ENCODE peak calls at places on chromosomes 4 and X, in seven cellular contexts. R, E, B, L, W, F and O are unnamed samples.

GRCh38 chr4:21949073-21949457 is 493 bp upstream of the KCNIP4 start:
- DNase-seq in B (no peak), W (peak), R (no peak), L (no peak), F (peak), E (peak), O (no peak)

GRCh38 chrX:153885968-153886903 is at the start of gene L1CAM:
- DNase-seq in F (no peak), W (no peak), E (no peak), L (no peak), B (no peak), R (no peak), O (no peak)

GRCh38 chr4:154189346-154189745 is 302.3 kb downstream of the DCHS2 start:
- DNase-seq in W (no peak), R (no peak), B (no peak), F (no peak), E (no peak), L (no peak), O (no peak)

GRCh38 chr4:105709081-105709450 is 482 bp downstream of the GSTCD start:
- DNase-seq in R (no peak), E (peak), B (peak), W (peak), L (peak), F (peak), O (no peak)

GRCh38 chr4:72558655-72559054 is 10.4 kb downstream of the ADAMTS3 start:
- DNase-seq in L (no peak), F (no peak), B (no peak), W (no peak), R (no peak), E (no peak), O (no peak)

GRCh38 chr4:8699479-8700145 is 107.0 kb downstream of the CPZ start:
- DNase-seq in W (no peak), R (no peak), F (no peak), B (no peak), L (peak), E (no peak), O (no peak)

GRCh38 chr4:149999485-150000074 is 78.7 kb upstream of the DCLK2 start:
- DNase-seq in E (peak), F (peak), W (peak), B (no peak), L (no peak), R (no peak), O (peak)

GRCh38 chrX:46912673-46913491 is 661 bp downstream of the JADE3 start:
- DNase-seq in R (peak), W (no peak), B (peak), F (peak), L (no peak), E (peak), O (peak)

GRCh38 chr4:184450045-184450444 is 24.3 kb downstream of the IRF2 start:
- DNase-seq in L (no peak), F (no peak), W (peak), R (no peak), E (no peak), B (no peak), O (no peak)